ENCODE peak calls at places on chromosome 14, in nine cellular contexts. Y, I, L, T, P, U, R, N and X are unnamed samples.

GRCh38 chr14:71720978-71721624 is 211.1 kb upstream of the RGS6 start:
- DNase-seq in L (peak; percentile 73), T (peak; percentile 86), Y (peak; percentile 89), U (no peak), R (no peak), P (peak; percentile 74), N (no peak), I (peak; percentile 52), X (peak; percentile 78)

GRCh38 chr14:65794674-65795279 is 382.2 kb downstream of the FUT8 start:
- DNase-seq in T (no peak), L (no peak), N (no peak), R (no peak), I (no peak), Y (no peak), P (no peak), U (no peak), X (no peak)

GRCh38 chr14:92514844-92515509 is 1.4 kb downstream of the RIN3 start:
- DNase-seq in Y (no peak), N (no peak), T (no peak), P (no peak), L (peak; percentile 53), U (peak; percentile 37), R (no peak), I (no peak), X (no peak)

GRCh38 chr14:94636744-94637412 is 24.7 kb downstream of the SERPINA3 start:
- DNase-seq in T (no peak), L (peak; percentile 19), Y (peak; percentile 4), R (no peak), P (no peak), U (no peak), I (no peak), N (no peak), X (no peak)

GRCh38 chr14:24921903-24922302 is 128.0 kb downstream of the STXBP6 start:
- DNase-seq in N (no peak), Y (peak; percentile 20), R (no peak), T (peak; percentile 43), P (no peak), U (no peak), L (no peak), I (no peak), X (peak; percentile 28)

GRCh38 chr14:53954551-53955233 is 1.9 kb downstream of the BMP4 start:
- DNase-seq in I (peak; percentile 44), T (peak; percentile 19), L (no peak), R (no peak), N (peak; percentile 35), P (no peak), Y (peak; percentile 44), U (peak; percentile 49), X (no peak)

GRCh38 chr14:92684801-92685560 is 63.4 kb downstream of the LGMN start:
- DNase-seq in T (no peak), N (no peak), R (no peak), Y (no peak), L (no peak), U (no peak), P (no peak), I (no peak), X (no peak)

GRCh38 chr14:90649096-90649495 is 167.1 kb downstream of the TTC7B start:
- DNase-seq in N (no peak), R (no peak), P (peak; percentile 91), Y (peak; percentile 74), U (no peak), I (no peak), L (no peak), T (peak; percentile 17), X (no peak)

GRCh38 chr14:41718477-41719166 is 111.9 kb downstream of the LRFN5 start:
- DNase-seq in U (no peak), Y (no peak), L (peak; percentile 56), I (no peak), N (no peak), R (no peak), P (no peak), T (no peak), X (no peak)

GRCh38 chr14:56471056-56471455 is 108.5 kb upstream of the TMEM260 start:
- DNase-seq in L (no peak), I (no peak), N (no peak), P (no peak), T (no peak), Y (no peak), R (no peak), U (no peak), X (no peak)

GRCh38 chr14:88326352-88327103 is 3.5 kb upstream of the KCNK10 start:
- DNase-seq in L (no peak), Y (no peak), T (no peak), N (no peak), R (no peak), I (no peak), P (no peak), U (no peak), X (no peak)

GRCh38 chr14:50008562-50009355 is 107.6 kb downstream of the VCPKMT start:
- DNase-seq in P (no peak), N (no peak), T (peak; percentile 94), R (peak; percentile 61), U (no peak), Y (no peak), L (peak; percentile 38), I (no peak), X (no peak)

DNA sequence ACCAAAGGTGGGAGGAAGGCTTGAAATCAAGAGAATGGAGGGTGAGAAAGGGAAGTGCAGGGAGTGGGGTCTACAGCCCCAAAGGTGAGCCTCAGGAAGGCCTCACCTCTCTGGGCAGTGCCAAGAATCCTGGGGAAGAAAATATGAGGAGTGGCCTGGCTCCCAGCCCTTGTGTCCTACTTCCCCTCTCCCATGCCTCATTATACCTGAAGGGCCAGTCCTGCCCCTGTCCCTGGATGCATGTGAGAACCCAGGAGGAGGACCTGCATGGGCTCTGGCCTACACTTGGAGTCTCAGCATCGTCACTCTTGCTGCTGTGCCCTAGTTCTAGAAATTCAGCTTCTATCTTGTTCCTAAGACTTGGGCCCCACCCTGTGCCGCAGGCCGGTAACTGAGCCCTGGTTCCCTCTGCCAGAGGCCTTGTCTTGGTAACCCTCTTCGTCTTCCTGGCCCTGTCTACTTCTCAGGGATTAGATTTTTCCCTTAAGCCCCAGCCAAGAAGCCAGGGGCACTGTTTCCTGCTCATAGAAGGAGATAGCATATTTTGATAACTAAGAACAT is 10.9 kb upstream of the MYH7 start:
- DNase-seq in P (no peak), T (no peak), N (no peak), U (no peak), R (no peak), L (no peak), Y (no peak), I (no peak), X (no peak)
- TF ChIP-seq CTCF in P (no peak), T (no peak), N (no peak), U (no peak), R (no peak), L (no peak), Y (no peak), I (peak; percentile 17), X (no peak)

GRCh38 chr14:102241147-102241546 is 63.8 kb downstream of the MOK start:
- DNase-seq in I (no peak), N (no peak), U (no peak), R (no peak), T (no peak), P (no peak), Y (no peak), L (no peak), X (no peak)
- TF ChIP-seq CTCF in I (no peak), N (no peak), U (no peak), R (no peak), T (no peak), P (no peak), Y (no peak), L (no peak), X (no peak)

GRCh38 chr14:103209054-103209453 is 85.8 kb downstream of the TNFAIP2 start:
- DNase-seq in P (no peak), L (no peak), R (no peak), T (no peak), Y (peak; percentile 31), U (peak; percentile 33), I (no peak), N (no peak), X (no peak)
- TF ChIP-seq CTCF in P (no peak), L (no peak), R (no peak), T (no peak), Y (peak; percentile 43), U (peak; percentile 24), I (no peak), N (no peak), X (peak; percentile 27)

DNA sequence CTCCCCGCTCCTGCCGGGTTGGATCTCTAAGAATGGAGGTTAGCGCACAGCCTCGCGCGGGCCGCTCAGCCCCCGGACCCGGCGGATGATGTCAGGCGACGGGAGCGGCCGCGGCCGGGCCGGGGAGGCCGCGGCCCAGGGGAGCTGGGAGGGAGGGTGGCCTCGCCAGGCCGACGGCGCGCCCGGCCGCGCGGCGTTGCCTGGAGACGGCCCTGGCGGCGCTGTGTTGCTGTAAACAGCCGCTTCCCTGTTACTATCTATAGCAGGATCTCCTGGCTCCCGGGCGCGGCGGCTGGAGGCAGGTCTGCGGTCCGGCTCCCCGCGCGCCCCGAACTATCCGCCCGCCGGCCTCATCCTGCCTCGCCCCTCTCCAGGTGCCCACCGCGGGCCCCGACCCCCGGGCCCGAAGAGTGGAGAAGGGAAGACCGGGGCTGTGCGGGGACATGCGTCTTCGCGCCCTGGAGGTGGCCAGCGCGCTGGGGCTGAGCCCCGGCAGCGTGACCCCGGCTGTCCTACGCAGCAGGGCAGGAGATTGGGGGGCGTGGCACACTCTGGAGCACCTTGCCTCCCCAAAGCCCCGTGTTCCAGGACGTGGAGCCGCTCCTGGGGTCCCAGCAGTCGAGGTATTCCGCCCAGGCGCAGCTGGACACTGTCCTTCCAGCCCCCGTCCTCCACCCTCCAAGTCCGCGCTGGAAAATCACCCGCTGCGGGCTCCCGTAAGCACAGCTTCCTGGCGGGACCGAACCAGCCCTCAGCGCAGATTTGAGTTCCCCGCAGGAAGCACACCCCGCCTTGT is 1.4 kb upstream of the FOS start:
- DNase-seq in U (peak; percentile 89), L (peak; percentile 85), P (no peak), Y (peak; percentile 85), N (peak; percentile 93), R (peak; percentile 78), I (peak; percentile 96), T (peak; percentile 88), X (peak; percentile 92)
- TF ChIP-seq CTCF in U (peak; percentile 35), L (no peak), P (no peak), Y (no peak), N (no peak), R (no peak), I (no peak), T (no peak), X (peak; percentile 28)

GRCh38 chr14:37599527-37600368 is 4.3 kb downstream of the TTC6 start:
- DNase-seq in P (no peak), I (no peak), T (no peak), U (no peak), N (no peak), Y (no peak), R (no peak), L (no peak), X (no peak)

GRCh38 chr14:37603688-37604251 is 8.3 kb downstream of the TTC6 start:
- DNase-seq in U (no peak), I (no peak), P (no peak), L (no peak), Y (no peak), N (no peak), R (no peak), T (no peak), X (no peak)

GRCh38 chr14:37600880-37601741 is 5.7 kb downstream of the TTC6 start:
- DNase-seq in I (no peak), P (no peak), N (no peak), L (no peak), U (no peak), Y (no peak), R (no peak), T (no peak), X (no peak)

GRCh38 chr14:37601849-37602248 is 6.4 kb downstream of the TTC6 start:
- DNase-seq in I (no peak), L (no peak), N (no peak), R (no peak), U (no peak), Y (no peak), P (no peak), T (no peak), X (no peak)

GRCh38 chr14:37602605-37603453 is 7.4 kb downstream of the TTC6 start:
- DNase-seq in I (no peak), U (no peak), N (no peak), R (no peak), T (no peak), Y (no peak), P (no peak), L (no peak), X (no peak)
- TF ChIP-seq CTCF in I (no peak), U (no peak), N (no peak), R (no peak), T (no peak), Y (no peak), P (no peak), L (no peak), X (no peak)